ENCODE peak calls at places on chromosomes 2 and 18, in nine cellular contexts. One of them, this sample, is unnamed.
A peak's percentile ranks its signal among the peaks of the same experiment; 100 is the strongest.

GRCh38 chr2:43462866-43463641 is 132.8 kb downstream of the THADA start:
- DNase-seq in aorta: no peak
- DNase-seq in left ventricle myocardium inferior: no peak
- DNase-seq in neural progenitor cell: no peak
- DNase-seq in kidney epithelial cell: no peak
- DNase-seq in uterus: no peak
- DNase-seq in bronchial epithelial cell: no peak
- DNase-seq in GM23338: no peak
- DNase-seq in lower lobe of right lung: no peak
- DNase-seq in this sample: no peak

GRCh38 chr2:67565761-67566160 is 168.6 kb downstream of the ETAA1 start:
- DNase-seq in aorta: no peak
- DNase-seq in left ventricle myocardium inferior: peak; percentile 24
- DNase-seq in neural progenitor cell: no peak
- DNase-seq in kidney epithelial cell: no peak
- DNase-seq in uterus: no peak
- DNase-seq in bronchial epithelial cell: peak; percentile 81
- DNase-seq in GM23338: no peak
- DNase-seq in lower lobe of right lung: no peak
- DNase-seq in this sample: no peak

GRCh38 chr2:142536501-142536900 is 341.0 kb upstream of the KYNU start:
- DNase-seq in aorta: no peak
- DNase-seq in left ventricle myocardium inferior: no peak
- DNase-seq in neural progenitor cell: no peak
- DNase-seq in kidney epithelial cell: no peak
- DNase-seq in uterus: no peak
- DNase-seq in bronchial epithelial cell: no peak
- DNase-seq in GM23338: peak; percentile 22
- DNase-seq in lower lobe of right lung: no peak
- DNase-seq in this sample: no peak

GRCh38 chr18:44946529-44947113 is 265.9 kb downstream of the SETBP1 start:
- DNase-seq in aorta: no peak
- DNase-seq in left ventricle myocardium inferior: no peak
- DNase-seq in neural progenitor cell: peak; percentile 6
- DNase-seq in kidney epithelial cell: no peak
- DNase-seq in uterus: no peak
- DNase-seq in bronchial epithelial cell: no peak
- DNase-seq in GM23338: no peak
- DNase-seq in lower lobe of right lung: no peak
- DNase-seq in this sample: no peak

GRCh38 chr18:11176416-11176815 is 27.0 kb upstream of the PIEZO2 start:
- DNase-seq in aorta: no peak
- DNase-seq in left ventricle myocardium inferior: no peak
- DNase-seq in neural progenitor cell: no peak
- DNase-seq in kidney epithelial cell: no peak
- DNase-seq in uterus: no peak
- DNase-seq in bronchial epithelial cell: no peak
- DNase-seq in GM23338: no peak
- DNase-seq in lower lobe of right lung: no peak
- DNase-seq in this sample: no peak

GRCh38 chr2:71787476-71788185 is 334.3 kb downstream of the DYSF start:
- DNase-seq in aorta: no peak
- DNase-seq in left ventricle myocardium inferior: no peak
- DNase-seq in neural progenitor cell: no peak
- DNase-seq in kidney epithelial cell: no peak
- DNase-seq in uterus: no peak
- DNase-seq in bronchial epithelial cell: no peak
- DNase-seq in GM23338: no peak
- DNase-seq in lower lobe of right lung: no peak
- DNase-seq in this sample: no peak

GRCh38 chr2:236702693-236703092 is 133.1 kb downstream of the ACKR3 start:
- DNase-seq in aorta: no peak
- DNase-seq in left ventricle myocardium inferior: no peak
- DNase-seq in neural progenitor cell: no peak
- DNase-seq in kidney epithelial cell: no peak
- DNase-seq in uterus: no peak
- DNase-seq in bronchial epithelial cell: no peak
- DNase-seq in GM23338: no peak
- DNase-seq in lower lobe of right lung: no peak
- DNase-seq in this sample: no peak

GRCh38 chr2:99695121-99695773 is 205.4 kb upstream of the REV1 start:
- DNase-seq in aorta: no peak
- DNase-seq in left ventricle myocardium inferior: no peak
- DNase-seq in neural progenitor cell: no peak
- DNase-seq in kidney epithelial cell: no peak
- DNase-seq in uterus: no peak
- DNase-seq in bronchial epithelial cell: no peak
- DNase-seq in GM23338: no peak
- DNase-seq in lower lobe of right lung: no peak
- DNase-seq in this sample: no peak

GRCh38 chr2:101348851-101349250 is 38.5 kb downstream of the CREG2 start:
- DNase-seq in aorta: no peak
- DNase-seq in left ventricle myocardium inferior: no peak
- DNase-seq in neural progenitor cell: no peak
- DNase-seq in kidney epithelial cell: no peak
- DNase-seq in uterus: no peak
- DNase-seq in bronchial epithelial cell: no peak
- DNase-seq in GM23338: no peak
- DNase-seq in lower lobe of right lung: no peak
- DNase-seq in this sample: no peak

DNA sequence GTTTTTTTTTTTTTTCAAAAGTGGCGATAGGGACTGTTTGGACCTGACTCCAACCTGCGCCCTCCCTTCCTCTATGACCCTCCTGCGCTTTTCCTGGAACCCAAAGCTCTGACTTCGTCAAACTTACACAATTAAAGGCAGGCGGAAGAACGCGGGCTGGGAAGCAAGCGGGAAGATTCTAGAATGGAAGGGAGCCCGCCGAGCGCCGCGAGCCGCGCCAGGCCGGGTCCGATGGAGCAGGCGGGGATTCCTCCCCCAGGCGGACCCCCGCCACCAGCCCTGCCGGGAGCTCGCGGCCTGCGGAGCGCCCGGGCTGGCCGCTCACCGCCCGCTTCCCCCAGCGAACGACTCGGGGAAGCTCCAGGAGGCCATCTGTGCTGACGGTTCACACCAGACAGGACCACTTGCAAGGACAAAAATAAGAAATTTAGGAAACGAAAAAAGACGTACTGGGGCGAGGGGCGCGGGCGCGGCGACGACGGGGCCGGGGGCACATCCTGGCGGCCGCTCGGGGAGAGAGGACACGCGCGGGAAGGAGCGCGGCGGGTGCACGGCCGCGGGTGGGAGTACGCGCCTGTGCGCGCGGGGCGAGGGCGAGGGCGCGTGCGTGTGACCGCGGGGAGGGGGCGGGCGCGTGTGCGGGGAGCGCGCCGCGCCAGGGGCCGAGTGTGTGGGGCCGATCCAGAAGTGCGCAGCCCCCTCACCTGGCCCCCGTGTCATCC is 1.1 kb upstream of the SALL3 start:
- DNase-seq in aorta: no peak
- DNase-seq in left ventricle myocardium inferior: no peak
- DNase-seq in neural progenitor cell: peak; percentile 62
- DNase-seq in kidney epithelial cell: no peak
- DNase-seq in uterus: no peak
- DNase-seq in bronchial epithelial cell: no peak
- DNase-seq in GM23338: peak; percentile 60
- DNase-seq in lower lobe of right lung: no peak
- DNase-seq in this sample: peak; percentile 87
- H3K4me3 ChIP-seq in aorta: no peak overlapping the region
- H3K4me3 ChIP-seq in left ventricle myocardium inferior: peak overlapping the region; percentile 45
- H3K4me3 ChIP-seq in neural progenitor cell: peak overlapping the region; percentile 61
- H3K4me3 ChIP-seq in kidney epithelial cell: peak overlapping the region; percentile 40
- H3K4me3 ChIP-seq in uterus: no peak overlapping the region
- H3K4me3 ChIP-seq in bronchial epithelial cell: no peak overlapping the region
- H3K4me3 ChIP-seq in GM23338: peak overlapping the region; percentile 53
- H3K4me3 ChIP-seq in lower lobe of right lung: no peak overlapping the region
- H3K4me3 ChIP-seq in this sample: peak overlapping the region; percentile 53

DNA sequence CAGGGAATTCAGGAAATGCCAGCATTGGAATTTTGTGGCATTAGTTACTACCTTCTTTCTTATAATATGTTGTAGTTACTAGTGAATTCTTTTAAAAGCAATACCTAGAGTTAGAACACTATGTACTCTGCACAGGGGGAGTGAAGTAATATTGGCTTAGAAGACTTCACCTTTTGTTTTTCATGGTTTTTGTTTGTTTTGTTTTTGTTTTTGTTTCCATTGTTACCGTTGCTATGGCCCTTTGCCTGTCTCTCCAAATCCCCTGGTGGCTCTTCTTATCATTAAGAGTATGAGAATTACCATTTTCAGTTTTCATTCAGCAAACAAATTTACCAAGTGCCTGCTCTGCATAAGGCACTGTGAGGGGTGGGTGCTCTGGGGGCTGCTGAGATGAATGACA is 160.1 kb downstream of the HAUS1 start:
- DNase-seq in aorta: no peak
- DNase-seq in left ventricle myocardium inferior: no peak
- DNase-seq in neural progenitor cell: peak; percentile 43
- DNase-seq in kidney epithelial cell: no peak
- DNase-seq in uterus: no peak
- DNase-seq in bronchial epithelial cell: peak; percentile 37
- DNase-seq in GM23338: peak; percentile 87
- DNase-seq in lower lobe of right lung: no peak
- DNase-seq in this sample: peak; percentile 37
- H3K36me3 ChIP-seq in aorta: peaks cover 3% of the 10 kb centered on the region
- H3K36me3 ChIP-seq in left ventricle myocardium inferior: peaks cover 7% of the 10 kb centered on the region
- H3K36me3 ChIP-seq in neural progenitor cell: no peaks in the 10 kb centered on the region
- H3K36me3 ChIP-seq in kidney epithelial cell: peaks cover 2% of the 10 kb centered on the region
- H3K36me3 ChIP-seq in uterus: no peaks in the 10 kb centered on the region
- H3K36me3 ChIP-seq in bronchial epithelial cell: peaks cover 5% of the 10 kb centered on the region
- H3K36me3 ChIP-seq in GM23338: no peaks in the 10 kb centered on the region
- H3K36me3 ChIP-seq in lower lobe of right lung: peaks cover 35% of the 10 kb centered on the region
- H3K36me3 ChIP-seq in this sample: no peaks in the 10 kb centered on the region

GRCh38 chr2:84882775-84883550 is 2.1 kb upstream of the TRABD2A start:
- DNase-seq in aorta: no peak
- DNase-seq in left ventricle myocardium inferior: no peak
- DNase-seq in neural progenitor cell: no peak
- DNase-seq in kidney epithelial cell: no peak
- DNase-seq in uterus: no peak
- DNase-seq in bronchial epithelial cell: no peak
- DNase-seq in GM23338: no peak
- DNase-seq in lower lobe of right lung: no peak
- DNase-seq in this sample: no peak

GRCh38 chr2:84880645-84881521 is at the start of gene TRABD2A:
- DNase-seq in aorta: peak; percentile 80
- DNase-seq in left ventricle myocardium inferior: no peak
- DNase-seq in neural progenitor cell: peak; percentile 67
- DNase-seq in kidney epithelial cell: no peak
- DNase-seq in uterus: no peak
- DNase-seq in bronchial epithelial cell: no peak
- DNase-seq in GM23338: peak; percentile 81
- DNase-seq in lower lobe of right lung: peak; percentile 69
- DNase-seq in this sample: peak; percentile 87

GRCh38 chr2:84884396-84884795 is 3.5 kb upstream of the TRABD2A start:
- DNase-seq in aorta: no peak
- DNase-seq in left ventricle myocardium inferior: no peak
- DNase-seq in neural progenitor cell: no peak
- DNase-seq in kidney epithelial cell: no peak
- DNase-seq in uterus: no peak
- DNase-seq in bronchial epithelial cell: no peak
- DNase-seq in GM23338: no peak
- DNase-seq in lower lobe of right lung: no peak
- DNase-seq in this sample: no peak

GRCh38 chr2:84881581-84882414 is 914 bp upstream of the TRABD2A start:
- DNase-seq in aorta: peak; percentile 90
- DNase-seq in left ventricle myocardium inferior: peak; percentile 72
- DNase-seq in neural progenitor cell: peak; percentile 90
- DNase-seq in kidney epithelial cell: no peak
- DNase-seq in uterus: peak; percentile 70
- DNase-seq in bronchial epithelial cell: peak; percentile 73
- DNase-seq in GM23338: peak; percentile 96
- DNase-seq in lower lobe of right lung: peak; percentile 85
- DNase-seq in this sample: peak; percentile 66

GRCh38 chr2:84882415-84882738 is 1.5 kb upstream of the TRABD2A start:
- DNase-seq in aorta: no peak
- DNase-seq in left ventricle myocardium inferior: no peak
- DNase-seq in neural progenitor cell: no peak
- DNase-seq in kidney epithelial cell: no peak
- DNase-seq in uterus: no peak
- DNase-seq in bronchial epithelial cell: no peak
- DNase-seq in GM23338: no peak
- DNase-seq in lower lobe of right lung: no peak
- DNase-seq in this sample: no peak
- H3K27me3 ChIP-seq in aorta: no peaks in the 10 kb centered on the region
- H3K27me3 ChIP-seq in left ventricle myocardium inferior: peaks cover 57% of the 10 kb centered on the region
- H3K27me3 ChIP-seq in neural progenitor cell: peaks cover 83% of the 10 kb centered on the region
- H3K27me3 ChIP-seq in kidney epithelial cell: peaks cover 23% of the 10 kb centered on the region
- H3K27me3 ChIP-seq in uterus: no peaks in the 10 kb centered on the region
- H3K27me3 ChIP-seq in bronchial epithelial cell: peaks cover 15% of the 10 kb centered on the region
- H3K27me3 ChIP-seq in GM23338: peaks cover 68% of the 10 kb centered on the region
- H3K27me3 ChIP-seq in lower lobe of right lung: peaks cover 18% of the 10 kb centered on the region
- H3K27me3 ChIP-seq in this sample: peaks cover 46% of the 10 kb centered on the region

DNA sequence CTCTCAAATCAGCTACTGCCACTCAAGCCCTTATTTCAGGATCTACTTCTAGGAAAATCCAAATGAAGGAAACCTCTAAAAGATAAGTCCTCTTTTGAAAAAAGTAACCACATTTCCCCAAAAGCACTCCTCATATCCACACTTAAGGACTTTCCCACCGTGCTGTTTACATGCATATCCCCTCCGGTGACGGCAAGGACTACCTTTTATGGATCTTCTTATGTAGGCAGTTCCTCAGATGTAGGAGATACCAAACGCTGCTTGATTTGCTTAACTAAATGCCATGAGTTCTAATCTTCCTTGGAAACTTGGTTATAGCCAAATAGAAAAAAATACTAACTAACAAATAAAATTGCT is 6.9 kb upstream of the TMEM87B start:
- DNase-seq in aorta: no peak
- DNase-seq in left ventricle myocardium inferior: no peak
- DNase-seq in neural progenitor cell: no peak
- DNase-seq in kidney epithelial cell: no peak
- DNase-seq in uterus: no peak
- DNase-seq in bronchial epithelial cell: no peak
- DNase-seq in GM23338: no peak
- DNase-seq in lower lobe of right lung: no peak
- DNase-seq in this sample: no peak
- H3K4me3 ChIP-seq in aorta: no peak overlapping the region
- H3K4me3 ChIP-seq in left ventricle myocardium inferior: no peak overlapping the region
- H3K4me3 ChIP-seq in neural progenitor cell: no peak overlapping the region
- H3K4me3 ChIP-seq in kidney epithelial cell: no peak overlapping the region
- H3K4me3 ChIP-seq in uterus: no peak overlapping the region
- H3K4me3 ChIP-seq in bronchial epithelial cell: no peak overlapping the region
- H3K4me3 ChIP-seq in GM23338: no peak overlapping the region
- H3K4me3 ChIP-seq in lower lobe of right lung: no peak overlapping the region
- H3K4me3 ChIP-seq in this sample: no peak overlapping the region

DNA sequence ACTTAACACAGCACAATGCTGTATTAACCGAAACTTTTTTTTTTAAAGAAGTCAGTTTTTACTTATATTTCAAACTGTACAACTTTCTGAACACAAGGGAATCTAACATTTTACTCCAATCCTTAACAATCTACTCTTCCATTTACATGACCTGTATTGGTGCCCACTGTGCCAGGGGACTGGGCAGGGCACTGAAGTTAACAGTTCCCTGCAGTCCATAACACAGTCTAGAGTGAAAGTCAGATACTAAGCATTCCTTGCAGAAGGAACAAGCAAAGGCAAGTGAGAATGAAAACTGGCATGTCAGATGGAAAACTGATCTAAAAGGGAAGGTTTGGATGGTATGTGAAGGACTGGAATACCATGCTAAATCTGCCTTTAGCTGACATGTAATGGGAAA is 29.8 kb downstream of the SUCLG1 start:
- DNase-seq in aorta: no peak
- DNase-seq in left ventricle myocardium inferior: no peak
- DNase-seq in neural progenitor cell: no peak
- DNase-seq in kidney epithelial cell: no peak
- DNase-seq in uterus: no peak
- DNase-seq in bronchial epithelial cell: no peak
- DNase-seq in GM23338: no peak
- DNase-seq in lower lobe of right lung: no peak
- DNase-seq in this sample: no peak
- H3K36me3 ChIP-seq in aorta: peaks cover 19% of the 10 kb centered on the region
- H3K36me3 ChIP-seq in left ventricle myocardium inferior: peaks cover 91% of the 10 kb centered on the region
- H3K36me3 ChIP-seq in neural progenitor cell: peaks cover 4% of the 10 kb centered on the region
- H3K36me3 ChIP-seq in kidney epithelial cell: peaks cover 3% of the 10 kb centered on the region
- H3K36me3 ChIP-seq in uterus: no peaks in the 10 kb centered on the region
- H3K36me3 ChIP-seq in bronchial epithelial cell: peaks cover 13% of the 10 kb centered on the region
- H3K36me3 ChIP-seq in GM23338: no peaks in the 10 kb centered on the region
- H3K36me3 ChIP-seq in lower lobe of right lung: peaks cover 92% of the 10 kb centered on the region
- H3K36me3 ChIP-seq in this sample: peaks cover 4% of the 10 kb centered on the region

This sample was measured in H7.